ENCODE peak calls at places on chromosomes 7 and 10, in six cellular contexts. One of them, this sample, is unnamed.

GRCh38 chr7:26618458-26618857 is 245.9 kb downstream of the SKAP2 start:
- DNase-seq in hepatocyte: no peak
- DNase-seq in GM23338: no peak
- DNase-seq in CD8-positive, alpha-beta memory T cell: no peak
- DNase-seq in heart left ventricle: no peak
- DNase-seq in BJ: no peak
- DNase-seq in this sample: no peak

GRCh38 chr10:75281980-75282379 is 46.2 kb upstream of the COMTD1 start:
- DNase-seq in hepatocyte: peak; percentile 29
- DNase-seq in GM23338: no peak
- DNase-seq in CD8-positive, alpha-beta memory T cell: no peak
- DNase-seq in heart left ventricle: no peak
- DNase-seq in BJ: no peak
- DNase-seq in this sample: no peak

GRCh38 chr7:49023345-49024330 is 99.3 kb downstream of the CDC14C start:
- DNase-seq in hepatocyte: no peak
- DNase-seq in GM23338: peak; percentile 78
- DNase-seq in CD8-positive, alpha-beta memory T cell: no peak
- DNase-seq in heart left ventricle: no peak
- DNase-seq in BJ: no peak
- DNase-seq in this sample: no peak

GRCh38 chr10:85679061-85679460 is 687.5 kb downstream of the GRID1 start:
- DNase-seq in hepatocyte: no peak
- DNase-seq in GM23338: no peak
- DNase-seq in CD8-positive, alpha-beta memory T cell: no peak
- DNase-seq in heart left ventricle: no peak
- DNase-seq in BJ: no peak
- DNase-seq in this sample: no peak

GRCh38 chr10:71086439-71087080 is 125.8 kb upstream of the UNC5B start:
- DNase-seq in hepatocyte: no peak
- DNase-seq in GM23338: no peak
- DNase-seq in CD8-positive, alpha-beta memory T cell: no peak
- DNase-seq in heart left ventricle: peak; percentile 3
- DNase-seq in BJ: no peak
- DNase-seq in this sample: no peak

GRCh38 chr7:76193881-76194280 is 7.8 kb upstream of the SRRM3 start:
- DNase-seq in hepatocyte: no peak
- DNase-seq in GM23338: no peak
- DNase-seq in CD8-positive, alpha-beta memory T cell: no peak
- DNase-seq in heart left ventricle: no peak
- DNase-seq in BJ: no peak
- DNase-seq in this sample: no peak

GRCh38 chr7:24786941-24787340 is 29.7 kb upstream of the GSDME start:
- DNase-seq in hepatocyte: no peak
- DNase-seq in GM23338: no peak
- DNase-seq in CD8-positive, alpha-beta memory T cell: no peak
- DNase-seq in heart left ventricle: no peak
- DNase-seq in BJ: peak; percentile 77
- DNase-seq in this sample: no peak

GRCh38 chr10:70364001-70364771 is 18.2 kb downstream of the LRRC20 start:
- DNase-seq in hepatocyte: peak; percentile 96
- DNase-seq in GM23338: peak; percentile 95
- DNase-seq in CD8-positive, alpha-beta memory T cell: peak; percentile 75
- DNase-seq in heart left ventricle: peak; percentile 92
- DNase-seq in BJ: peak; percentile 81
- DNase-seq in this sample: peak; percentile 70

GRCh38 chr7:144384555-144385245 is 18.8 kb downstream of the NOBOX start:
- DNase-seq in hepatocyte: peak; percentile 88
- DNase-seq in GM23338: peak; percentile 34
- DNase-seq in CD8-positive, alpha-beta memory T cell: no peak
- DNase-seq in heart left ventricle: no peak
- DNase-seq in BJ: no peak
- DNase-seq in this sample: no peak

DNA sequence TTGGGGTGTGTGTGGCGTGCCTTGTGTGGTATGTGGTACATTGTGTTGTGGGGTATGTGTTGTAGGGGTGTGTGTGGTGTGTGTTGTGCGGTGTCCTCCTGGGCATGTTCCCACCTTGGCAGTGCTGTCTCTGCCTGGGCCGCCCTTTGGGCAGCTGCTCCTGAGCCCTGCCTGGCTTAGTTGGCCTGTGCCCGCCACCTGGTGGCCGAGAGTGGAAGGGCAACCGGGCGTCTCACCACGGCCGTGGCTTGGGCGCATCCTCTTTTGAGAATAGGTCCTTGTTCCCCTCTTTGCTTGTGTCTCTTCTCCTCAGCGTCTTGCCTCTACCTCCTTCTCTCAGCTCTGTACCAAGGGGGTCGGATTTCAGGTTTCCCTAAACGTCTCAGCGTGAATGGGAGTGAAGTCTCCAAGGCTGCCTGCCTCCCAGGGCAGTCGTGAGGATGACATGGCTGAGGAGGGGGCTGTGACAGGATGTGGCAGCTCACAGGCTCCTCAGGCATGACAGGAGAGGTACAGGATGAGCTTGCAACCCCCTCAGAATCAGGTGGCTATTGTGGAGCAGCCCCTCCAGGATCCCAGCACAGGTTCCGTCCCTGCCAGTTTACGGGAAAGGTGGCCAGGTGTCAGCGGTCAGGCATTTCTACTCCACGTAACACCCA is 98.4 kb upstream of the PODXL start:
- DNase-seq in hepatocyte: peak; percentile 89
- DNase-seq in GM23338: peak; percentile 94
- DNase-seq in CD8-positive, alpha-beta memory T cell: peak; percentile 69
- DNase-seq in heart left ventricle: peak; percentile 89
- DNase-seq in BJ: no peak
- DNase-seq in this sample: peak; percentile 43
- H3K4me3 ChIP-seq in hepatocyte: no peak overlapping the region
- H3K4me3 ChIP-seq in GM23338: no peak overlapping the region
- H3K4me3 ChIP-seq in CD8-positive, alpha-beta memory T cell: no peak overlapping the region
- H3K4me3 ChIP-seq in heart left ventricle: no peak overlapping the region
- H3K4me3 ChIP-seq in BJ: no peak overlapping the region
- H3K4me3 ChIP-seq in this sample: no peak overlapping the region

GRCh38 chr7:23490357-23491131 is 20.3 kb upstream of the IGF2BP3 start:
- DNase-seq in hepatocyte: no peak
- DNase-seq in GM23338: no peak
- DNase-seq in CD8-positive, alpha-beta memory T cell: peak; percentile 39
- DNase-seq in heart left ventricle: peak; percentile 58
- DNase-seq in BJ: no peak
- DNase-seq in this sample: no peak
- H3K4me3 ChIP-seq in hepatocyte: no peak overlapping the region
- H3K4me3 ChIP-seq in GM23338: peak overlapping the region; percentile 49
- H3K4me3 ChIP-seq in CD8-positive, alpha-beta memory T cell: peak overlapping the region; percentile 66
- H3K4me3 ChIP-seq in heart left ventricle: peak overlapping the region; percentile 64
- H3K4me3 ChIP-seq in BJ: peak overlapping the region; percentile 28
- H3K4me3 ChIP-seq in this sample: no peak overlapping the region

GRCh38 chr10:80206277-80206655 is 929 bp upstream of the ANXA11 start:
- DNase-seq in hepatocyte: no peak
- DNase-seq in GM23338: no peak
- DNase-seq in CD8-positive, alpha-beta memory T cell: no peak
- DNase-seq in heart left ventricle: no peak
- DNase-seq in BJ: no peak
- DNase-seq in this sample: no peak
- H3K4me3 ChIP-seq in hepatocyte: peak overlapping the region; percentile 94
- H3K4me3 ChIP-seq in GM23338: peak overlapping the region; percentile 73
- H3K4me3 ChIP-seq in CD8-positive, alpha-beta memory T cell: no peak overlapping the region
- H3K4me3 ChIP-seq in heart left ventricle: no peak overlapping the region
- H3K4me3 ChIP-seq in BJ: no peak overlapping the region
- H3K4me3 ChIP-seq in this sample: no peak overlapping the region

DNA sequence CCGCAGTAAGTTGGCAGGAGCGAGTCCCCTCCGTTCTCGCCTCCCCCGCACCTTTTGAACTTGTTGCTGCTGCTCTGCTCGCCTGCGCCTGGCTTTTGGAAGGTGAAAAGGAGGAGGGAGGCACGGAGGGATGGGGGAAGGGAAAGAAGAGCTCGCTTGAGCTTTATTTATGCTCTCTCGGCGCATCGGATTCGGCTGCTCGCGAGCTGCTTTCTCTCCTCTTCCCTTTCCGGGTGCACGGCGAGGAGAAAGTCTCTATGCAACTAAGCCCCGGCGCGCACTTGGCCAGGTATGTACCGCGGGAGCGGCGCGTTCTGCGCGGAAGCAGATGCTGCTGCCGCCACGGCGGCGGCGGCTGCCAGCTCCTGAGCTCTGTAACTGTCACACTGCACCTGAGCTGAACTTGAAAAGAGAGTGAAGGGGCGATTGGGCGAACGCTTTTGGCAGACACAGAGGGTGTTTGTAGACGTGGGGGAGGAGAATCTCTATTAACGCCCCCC is 551 bp downstream of the KCND2 start:
- DNase-seq in hepatocyte: peak; percentile 69
- DNase-seq in GM23338: peak; percentile 85
- DNase-seq in CD8-positive, alpha-beta memory T cell: no peak
- DNase-seq in heart left ventricle: no peak
- DNase-seq in BJ: no peak
- DNase-seq in this sample: peak; percentile 18
- H3K4me3 ChIP-seq in hepatocyte: peak overlapping the region; percentile 87
- H3K4me3 ChIP-seq in GM23338: peak overlapping the region; percentile 87
- H3K4me3 ChIP-seq in CD8-positive, alpha-beta memory T cell: no peak overlapping the region
- H3K4me3 ChIP-seq in heart left ventricle: peak overlapping the region; percentile 44
- H3K4me3 ChIP-seq in BJ: peak overlapping the region; percentile 6
- H3K4me3 ChIP-seq in this sample: peak overlapping the region; percentile 57

DNA sequence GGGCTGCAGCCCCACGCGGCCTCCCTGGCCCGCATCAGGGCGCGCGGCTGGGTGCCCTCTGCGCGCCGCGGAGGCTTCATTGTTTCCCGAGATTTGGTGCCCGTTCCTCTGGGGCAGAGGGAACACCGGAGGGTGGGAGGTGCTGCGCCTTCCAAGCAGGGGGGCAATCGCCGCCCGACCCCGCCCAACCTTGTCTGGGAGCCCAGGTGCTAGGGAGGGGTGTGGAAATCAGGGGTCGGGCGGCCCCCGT is 1.0 kb upstream of the NRP1 start:
- DNase-seq in hepatocyte: no peak
- DNase-seq in GM23338: peak; percentile 24
- DNase-seq in CD8-positive, alpha-beta memory T cell: no peak
- DNase-seq in heart left ventricle: no peak
- DNase-seq in BJ: no peak
- DNase-seq in this sample: no peak
- H3K4me3 ChIP-seq in hepatocyte: peak overlapping the region; percentile 92
- H3K4me3 ChIP-seq in GM23338: peak overlapping the region; percentile 85
- H3K4me3 ChIP-seq in CD8-positive, alpha-beta memory T cell: no peak overlapping the region
- H3K4me3 ChIP-seq in heart left ventricle: peak overlapping the region; percentile 88
- H3K4me3 ChIP-seq in BJ: peak overlapping the region; percentile 95
- H3K4me3 ChIP-seq in this sample: peak overlapping the region; percentile 82

GRCh38 chr10:52348037-52348564 is 34.0 kb downstream of the DKK1 start:
- DNase-seq in hepatocyte: no peak
- DNase-seq in GM23338: no peak
- DNase-seq in CD8-positive, alpha-beta memory T cell: no peak
- DNase-seq in heart left ventricle: no peak
- DNase-seq in BJ: no peak
- DNase-seq in this sample: no peak

GRCh38 chr10:52343439-52343838 is 29.4 kb downstream of the DKK1 start:
- DNase-seq in hepatocyte: no peak
- DNase-seq in GM23338: no peak
- DNase-seq in CD8-positive, alpha-beta memory T cell: no peak
- DNase-seq in heart left ventricle: no peak
- DNase-seq in BJ: no peak
- DNase-seq in this sample: no peak

GRCh38 chr10:52346394-52347326 is 32.6 kb downstream of the DKK1 start:
- DNase-seq in hepatocyte: no peak
- DNase-seq in GM23338: no peak
- DNase-seq in CD8-positive, alpha-beta memory T cell: no peak
- DNase-seq in heart left ventricle: no peak
- DNase-seq in BJ: no peak
- DNase-seq in this sample: no peak

GRCh38 chr10:52351911-52352310 is 37.8 kb downstream of the DKK1 start:
- DNase-seq in hepatocyte: no peak
- DNase-seq in GM23338: no peak
- DNase-seq in CD8-positive, alpha-beta memory T cell: no peak
- DNase-seq in heart left ventricle: no peak
- DNase-seq in BJ: peak; percentile 74
- DNase-seq in this sample: no peak

DNA sequence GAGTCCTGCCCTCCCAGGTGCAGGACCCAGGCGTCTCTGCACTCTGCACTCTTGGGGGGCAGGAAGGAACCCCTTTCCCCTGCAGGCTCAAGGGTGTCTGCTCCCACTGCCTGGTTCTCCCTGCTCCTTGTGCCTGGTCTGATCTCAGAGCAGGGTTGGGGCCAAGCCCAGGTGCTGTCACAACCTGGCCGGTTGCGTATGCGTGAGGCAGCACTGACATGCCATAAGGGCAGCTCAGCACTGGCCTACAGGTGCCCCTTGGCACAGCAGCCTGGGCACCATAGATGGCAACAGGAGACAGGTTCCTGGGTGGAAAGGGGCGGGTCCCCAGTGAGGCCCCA is 33.2 kb downstream of the DKK1 start:
- DNase-seq in hepatocyte: no peak
- DNase-seq in GM23338: no peak
- DNase-seq in CD8-positive, alpha-beta memory T cell: no peak
- DNase-seq in heart left ventricle: no peak
- DNase-seq in BJ: no peak
- DNase-seq in this sample: no peak
- H3K4me3 ChIP-seq in hepatocyte: no peak overlapping the region
- H3K4me3 ChIP-seq in GM23338: no peak overlapping the region
- H3K4me3 ChIP-seq in CD8-positive, alpha-beta memory T cell: no peak overlapping the region
- H3K4me3 ChIP-seq in heart left ventricle: no peak overlapping the region
- H3K4me3 ChIP-seq in BJ: no peak overlapping the region
- H3K4me3 ChIP-seq in this sample: no peak overlapping the region

GRCh38 chr10:14009315-14010082 is 321.2 kb downstream of the FRMD4A start:
- DNase-seq in hepatocyte: peak; percentile 32
- DNase-seq in GM23338: no peak
- DNase-seq in CD8-positive, alpha-beta memory T cell: peak; percentile 44
- DNase-seq in heart left ventricle: no peak
- DNase-seq in BJ: no peak
- DNase-seq in this sample: no peak
- H3K4me3 ChIP-seq in hepatocyte: no peak overlapping the region
- H3K4me3 ChIP-seq in GM23338: no peak overlapping the region
- H3K4me3 ChIP-seq in CD8-positive, alpha-beta memory T cell: peak overlapping the region; percentile 43
- H3K4me3 ChIP-seq in heart left ventricle: peak overlapping the region; percentile 45
- H3K4me3 ChIP-seq in BJ: peak overlapping the region; percentile 37
- H3K4me3 ChIP-seq in this sample: no peak overlapping the region

GRCh38 chr7:50684702-50685074 is 98.0 kb downstream of the GRB10 start:
- DNase-seq in hepatocyte: no peak
- DNase-seq in GM23338: no peak
- DNase-seq in CD8-positive, alpha-beta memory T cell: no peak
- DNase-seq in heart left ventricle: no peak
- DNase-seq in BJ: no peak
- DNase-seq in this sample: no peak

GRCh38 chr7:50685445-50686070 is 97.1 kb downstream of the GRB10 start:
- DNase-seq in hepatocyte: no peak
- DNase-seq in GM23338: peak; percentile 18
- DNase-seq in CD8-positive, alpha-beta memory T cell: no peak
- DNase-seq in heart left ventricle: no peak
- DNase-seq in BJ: no peak
- DNase-seq in this sample: peak; percentile 82

GRCh38 chr7:50684011-50684701 is 98.5 kb downstream of the GRB10 start:
- DNase-seq in hepatocyte: peak; percentile 49
- DNase-seq in GM23338: no peak
- DNase-seq in CD8-positive, alpha-beta memory T cell: no peak
- DNase-seq in heart left ventricle: no peak
- DNase-seq in BJ: no peak
- DNase-seq in this sample: no peak

GRCh38 chr7:50687575-50688261 is 95.0 kb downstream of the GRB10 start:
- DNase-seq in hepatocyte: no peak
- DNase-seq in GM23338: no peak
- DNase-seq in CD8-positive, alpha-beta memory T cell: no peak
- DNase-seq in heart left ventricle: no peak
- DNase-seq in BJ: no peak
- DNase-seq in this sample: no peak

GRCh38 chr7:50687096-50687495 is 95.6 kb downstream of the GRB10 start:
- DNase-seq in hepatocyte: no peak
- DNase-seq in GM23338: no peak
- DNase-seq in CD8-positive, alpha-beta memory T cell: no peak
- DNase-seq in heart left ventricle: no peak
- DNase-seq in BJ: no peak
- DNase-seq in this sample: no peak
- H3K4me3 ChIP-seq in hepatocyte: no peak overlapping the region
- H3K4me3 ChIP-seq in GM23338: no peak overlapping the region
- H3K4me3 ChIP-seq in CD8-positive, alpha-beta memory T cell: no peak overlapping the region
- H3K4me3 ChIP-seq in heart left ventricle: no peak overlapping the region
- H3K4me3 ChIP-seq in BJ: no peak overlapping the region
- H3K4me3 ChIP-seq in this sample: no peak overlapping the region

GRCh38 chr7:23011222-23011924 is 2.6 kb downstream of the HYCC1 start:
- DNase-seq in hepatocyte: no peak
- DNase-seq in GM23338: no peak
- DNase-seq in CD8-positive, alpha-beta memory T cell: no peak
- DNase-seq in heart left ventricle: no peak
- DNase-seq in BJ: no peak
- DNase-seq in this sample: no peak
- H3K4me3 ChIP-seq in hepatocyte: no peak overlapping the region
- H3K4me3 ChIP-seq in GM23338: peak overlapping the region; percentile 83
- H3K4me3 ChIP-seq in CD8-positive, alpha-beta memory T cell: no peak overlapping the region
- H3K4me3 ChIP-seq in heart left ventricle: no peak overlapping the region
- H3K4me3 ChIP-seq in BJ: no peak overlapping the region
- H3K4me3 ChIP-seq in this sample: no peak overlapping the region

This sample was measured in LNCaP clone FGC.